ENCODE peak calls at places on chromosomes 16 and 17, in six cellular contexts. One of them, this sample, is unnamed.

GRCh38 chr16:88783391-88784073 is 1.5 kb downstream of the PIEZO1 start:
- DNase-seq in CD8-positive, alpha-beta T cell: no peak
- DNase-seq in mucosa of descending colon: peak
- DNase-seq in prostate gland: peak
- DNase-seq in brain microvascular endothelial cell: no peak
- DNase-seq in A549: no peak
- DNase-seq in this sample: no peak

GRCh38 chr16:57765160-57765728 is 29.7 kb downstream of the KATNB1 start:
- DNase-seq in brain microvascular endothelial cell: no peak
- DNase-seq in A549: no peak
- DNase-seq in CD8-positive, alpha-beta T cell: no peak
- DNase-seq in prostate gland: no peak
- DNase-seq in mucosa of descending colon: peak
- DNase-seq in this sample: no peak

GRCh38 chr17:40859536-40859935 is 7.5 kb downstream of the KRT12 start:
- DNase-seq in mucosa of descending colon: no peak
- DNase-seq in CD8-positive, alpha-beta T cell: no peak
- DNase-seq in brain microvascular endothelial cell: no peak
- DNase-seq in A549: peak
- DNase-seq in prostate gland: no peak
- DNase-seq in this sample: no peak

GRCh38 chr17:75504347-75505151 is 10.8 kb downstream of the CASKIN2 start:
- DNase-seq in mucosa of descending colon: peak
- DNase-seq in brain microvascular endothelial cell: no peak
- DNase-seq in CD8-positive, alpha-beta T cell: no peak
- DNase-seq in A549: peak
- DNase-seq in prostate gland: no peak
- DNase-seq in this sample: no peak

GRCh38 chr16:51152691-51153261 is 1.7 kb upstream of the SALL1 start:
- DNase-seq in CD8-positive, alpha-beta T cell: no peak
- DNase-seq in brain microvascular endothelial cell: no peak
- DNase-seq in prostate gland: no peak
- DNase-seq in A549: no peak
- DNase-seq in mucosa of descending colon: no peak
- DNase-seq in this sample: no peak

GRCh38 chr16:73240928-73241327 is 193.0 kb upstream of the ZFHX3 start:
- DNase-seq in prostate gland: no peak
- DNase-seq in A549: no peak
- DNase-seq in mucosa of descending colon: no peak
- DNase-seq in brain microvascular endothelial cell: no peak
- DNase-seq in CD8-positive, alpha-beta T cell: no peak
- DNase-seq in this sample: no peak

GRCh38 chr17:39118674-39119419 is 32.6 kb downstream of the PLXDC1 start:
- DNase-seq in CD8-positive, alpha-beta T cell: no peak
- DNase-seq in A549: no peak
- DNase-seq in brain microvascular endothelial cell: no peak
- DNase-seq in mucosa of descending colon: no peak
- DNase-seq in prostate gland: no peak
- DNase-seq in this sample: peak

GRCh38 chr17:55783684-55784245 is 32.9 kb downstream of the PCTP start:
- DNase-seq in CD8-positive, alpha-beta T cell: no peak
- DNase-seq in prostate gland: no peak
- DNase-seq in mucosa of descending colon: peak
- DNase-seq in A549: no peak
- DNase-seq in brain microvascular endothelial cell: no peak
- DNase-seq in this sample: no peak

GRCh38 chr16:84680843-84681629 is 18.8 kb upstream of the USP10 start:
- DNase-seq in mucosa of descending colon: no peak
- DNase-seq in brain microvascular endothelial cell: no peak
- DNase-seq in prostate gland: no peak
- DNase-seq in CD8-positive, alpha-beta T cell: no peak
- DNase-seq in A549: no peak
- DNase-seq in this sample: no peak

GRCh38 chr16:15865742-15866141 is 8.9 kb upstream of the MYH11 start:
- DNase-seq in brain microvascular endothelial cell: peak
- DNase-seq in prostate gland: no peak
- DNase-seq in CD8-positive, alpha-beta T cell: no peak
- DNase-seq in A549: no peak
- DNase-seq in mucosa of descending colon: no peak
- DNase-seq in this sample: no peak

GRCh38 chr16:19380316-19380715 is 37.4 kb upstream of the TMC5 start:
- DNase-seq in A549: no peak
- DNase-seq in brain microvascular endothelial cell: no peak
- DNase-seq in CD8-positive, alpha-beta T cell: no peak
- DNase-seq in mucosa of descending colon: no peak
- DNase-seq in prostate gland: no peak
- DNase-seq in this sample: no peak

GRCh38 chr16:5615868-5616642 is 518.5 kb upstream of the EEF2KMT start:
- DNase-seq in A549: peak
- DNase-seq in brain microvascular endothelial cell: no peak
- DNase-seq in prostate gland: no peak
- DNase-seq in CD8-positive, alpha-beta T cell: peak
- DNase-seq in mucosa of descending colon: peak
- DNase-seq in this sample: no peak

GRCh38 chr17:70622382-70623260 is 453.3 kb downstream of the KCNJ2 start:
- DNase-seq in brain microvascular endothelial cell: peak
- DNase-seq in mucosa of descending colon: no peak
- DNase-seq in A549: peak
- DNase-seq in CD8-positive, alpha-beta T cell: no peak
- DNase-seq in prostate gland: no peak
- DNase-seq in this sample: no peak

GRCh38 chr17:46888727-46889126 is 34.2 kb upstream of the GOSR2 start:
- DNase-seq in CD8-positive, alpha-beta T cell: no peak
- DNase-seq in mucosa of descending colon: no peak
- DNase-seq in brain microvascular endothelial cell: no peak
- DNase-seq in A549: no peak
- DNase-seq in prostate gland: no peak
- DNase-seq in this sample: no peak

GRCh38 chr17:82434216-82434565 is 15.8 kb upstream of the OGFOD3 start:
- DNase-seq in A549: no peak
- DNase-seq in prostate gland: no peak
- DNase-seq in mucosa of descending colon: peak
- DNase-seq in CD8-positive, alpha-beta T cell: peak
- DNase-seq in brain microvascular endothelial cell: no peak
- DNase-seq in this sample: no peak

GRCh38 chr17:78111012-78111726 is 17.4 kb downstream of the TMC6 start:
- DNase-seq in A549: no peak
- DNase-seq in brain microvascular endothelial cell: no peak
- DNase-seq in mucosa of descending colon: peak
- DNase-seq in prostate gland: no peak
- DNase-seq in CD8-positive, alpha-beta T cell: no peak
- DNase-seq in this sample: no peak

GRCh38 chr17:22138861-22139469 is 446.6 kb downstream of the KCNJ18 start:
- DNase-seq in mucosa of descending colon: no peak
- DNase-seq in A549: no peak
- DNase-seq in brain microvascular endothelial cell: no peak
- DNase-seq in prostate gland: no peak
- DNase-seq in CD8-positive, alpha-beta T cell: no peak
- DNase-seq in this sample: no peak

GRCh38 chr17:10271004-10271620 is 72.7 kb upstream of the GAS7 start:
- DNase-seq in brain microvascular endothelial cell: no peak
- DNase-seq in CD8-positive, alpha-beta T cell: no peak
- DNase-seq in A549: no peak
- DNase-seq in prostate gland: no peak
- DNase-seq in mucosa of descending colon: no peak
- DNase-seq in this sample: no peak

GRCh38 chr17:68507581-68507980 is 4.6 kb upstream of the PRKAR1A start:
- DNase-seq in A549: no peak
- DNase-seq in mucosa of descending colon: no peak
- DNase-seq in prostate gland: no peak
- DNase-seq in CD8-positive, alpha-beta T cell: no peak
- DNase-seq in brain microvascular endothelial cell: no peak
- DNase-seq in this sample: no peak

GRCh38 chr17:5354886-5355415 is 64.5 kb downstream of the NUP88 start:
- DNase-seq in prostate gland: no peak
- DNase-seq in brain microvascular endothelial cell: no peak
- DNase-seq in A549: no peak
- DNase-seq in CD8-positive, alpha-beta T cell: no peak
- DNase-seq in mucosa of descending colon: no peak
- DNase-seq in this sample: no peak

DNA sequence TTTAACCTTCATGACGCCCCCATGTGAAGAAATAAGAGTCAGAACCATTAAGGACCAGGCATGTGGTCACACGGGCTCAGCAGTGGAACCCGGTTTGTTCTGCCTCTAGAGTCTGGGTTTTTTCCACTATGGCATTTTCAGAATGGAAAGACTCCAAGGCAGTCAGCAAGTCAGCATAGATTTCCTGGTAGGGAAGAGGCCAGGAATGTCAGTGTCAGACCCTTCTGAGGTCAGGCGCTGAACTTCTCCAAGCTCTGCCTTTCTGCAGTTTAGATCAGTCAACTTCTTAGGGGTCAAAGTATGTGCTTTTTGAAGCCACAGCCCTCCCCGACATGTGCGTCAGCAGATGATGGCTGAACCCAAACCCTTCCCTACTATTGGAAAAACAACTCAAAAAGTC is 3.9 kb downstream of the SSTR2 start:
- DNase-seq in brain microvascular endothelial cell: no peak
- DNase-seq in mucosa of descending colon: no peak
- DNase-seq in CD8-positive, alpha-beta T cell: no peak
- DNase-seq in A549: no peak
- DNase-seq in prostate gland: no peak
- DNase-seq in this sample: no peak
- H3K4me3 ChIP-seq in brain microvascular endothelial cell: no peak
- H3K4me3 ChIP-seq in mucosa of descending colon: no peak
- H3K4me3 ChIP-seq in CD8-positive, alpha-beta T cell: no peak
- H3K4me3 ChIP-seq in A549: no peak
- H3K4me3 ChIP-seq in prostate gland: no peak
- H3K4me3 ChIP-seq in this sample: no peak

GRCh38 chr17:49252148-49252682 is 21.6 kb upstream of the PHOSPHO1 start:
- DNase-seq in mucosa of descending colon: no peak
- DNase-seq in CD8-positive, alpha-beta T cell: no peak
- DNase-seq in A549: peak
- DNase-seq in prostate gland: no peak
- DNase-seq in brain microvascular endothelial cell: peak
- DNase-seq in this sample: no peak
- TF ChIP-seq CTCF in mucosa of descending colon: no peak
- TF ChIP-seq CTCF in CD8-positive, alpha-beta T cell: no peak
- TF ChIP-seq CTCF in A549: no peak
- TF ChIP-seq CTCF in prostate gland: no peak
- TF ChIP-seq CTCF in brain microvascular endothelial cell: no peak
- TF ChIP-seq CTCF in this sample: no peak

GRCh38 chr16:1380195-1380594 is 28.5 kb downstream of the GNPTG start:
- DNase-seq in A549: no peak
- DNase-seq in brain microvascular endothelial cell: no peak
- DNase-seq in prostate gland: no peak
- DNase-seq in CD8-positive, alpha-beta T cell: no peak
- DNase-seq in mucosa of descending colon: no peak
- DNase-seq in this sample: no peak
- H3K4me3 ChIP-seq in A549: peak
- H3K4me3 ChIP-seq in brain microvascular endothelial cell: no peak
- H3K4me3 ChIP-seq in prostate gland: peak
- H3K4me3 ChIP-seq in CD8-positive, alpha-beta T cell: no peak
- H3K4me3 ChIP-seq in mucosa of descending colon: no peak
- H3K4me3 ChIP-seq in this sample: no peak

GRCh38 chr17:59106463-59107305 is at the start of gene TRIM37:
- DNase-seq in mucosa of descending colon: peak
- DNase-seq in prostate gland: peak
- DNase-seq in brain microvascular endothelial cell: peak
- DNase-seq in CD8-positive, alpha-beta T cell: peak
- DNase-seq in A549: peak
- DNase-seq in this sample: peak
- TF ChIP-seq CTCF in mucosa of descending colon: peak
- TF ChIP-seq CTCF in prostate gland: peak
- TF ChIP-seq CTCF in brain microvascular endothelial cell: no peak
- TF ChIP-seq CTCF in CD8-positive, alpha-beta T cell: no peak
- TF ChIP-seq CTCF in A549: no peak
- TF ChIP-seq CTCF in this sample: peak

GRCh38 chr17:80781188-80781577 is 210.5 kb upstream of the CHMP6 start:
- DNase-seq in CD8-positive, alpha-beta T cell: no peak
- DNase-seq in brain microvascular endothelial cell: no peak
- DNase-seq in A549: no peak
- DNase-seq in prostate gland: no peak
- DNase-seq in mucosa of descending colon: no peak
- DNase-seq in this sample: no peak
- H3K4me3 ChIP-seq in CD8-positive, alpha-beta T cell: peak
- H3K4me3 ChIP-seq in brain microvascular endothelial cell: no peak
- H3K4me3 ChIP-seq in A549: no peak
- H3K4me3 ChIP-seq in prostate gland: no peak
- H3K4me3 ChIP-seq in mucosa of descending colon: no peak
- H3K4me3 ChIP-seq in this sample: peak

GRCh38 chr16:67979955-67980678 is at the start of gene DPEP3:
- DNase-seq in brain microvascular endothelial cell: no peak
- DNase-seq in prostate gland: no peak
- DNase-seq in mucosa of descending colon: no peak
- DNase-seq in CD8-positive, alpha-beta T cell: no peak
- DNase-seq in A549: no peak
- DNase-seq in this sample: no peak
- TF ChIP-seq CTCF in brain microvascular endothelial cell: peak
- TF ChIP-seq CTCF in prostate gland: no peak
- TF ChIP-seq CTCF in mucosa of descending colon: no peak
- TF ChIP-seq CTCF in CD8-positive, alpha-beta T cell: no peak
- TF ChIP-seq CTCF in A549: no peak
- TF ChIP-seq CTCF in this sample: peak

GRCh38 chr17:13287226-13287625 is 269.4 kb upstream of the ELAC2 start:
- DNase-seq in mucosa of descending colon: no peak
- DNase-seq in CD8-positive, alpha-beta T cell: no peak
- DNase-seq in prostate gland: peak
- DNase-seq in brain microvascular endothelial cell: no peak
- DNase-seq in A549: no peak
- DNase-seq in this sample: no peak
- H3K4me3 ChIP-seq in mucosa of descending colon: no peak
- H3K4me3 ChIP-seq in CD8-positive, alpha-beta T cell: no peak
- H3K4me3 ChIP-seq in prostate gland: no peak
- H3K4me3 ChIP-seq in brain microvascular endothelial cell: no peak
- H3K4me3 ChIP-seq in A549: no peak
- H3K4me3 ChIP-seq in this sample: no peak

This sample was measured in GM12864.